ENCODE peak calls at places on chromosomes 13 and 19, in ten cellular contexts. Q, K, Y, U, R, O, V, E, A and F are unnamed samples.

GRCh38 chr19:5977222-5977784 is 637 bp downstream of the RANBP3 start:
- DNase-seq in Q (no peak), K (no peak), Y (no peak), U (no peak), R (no peak), O (no peak), V (no peak), E (no peak), A (no peak), F (no peak)

GRCh38 chr13:29621841-29622240 is 26.4 kb upstream of the SLC7A1 start:
- DNase-seq in Q (no peak), K (peak), Y (no peak), U (no peak), R (no peak), O (no peak), V (no peak), E (no peak), A (no peak), F (no peak)

GRCh38 chr19:44959691-44960090 is 4.5 kb downstream of the CLPTM1 start:
- DNase-seq in Q (no peak), K (no peak), Y (no peak), U (no peak), R (no peak), O (no peak), V (no peak), E (no peak), A (no peak), F (no peak)

GRCh38 chr19:5929646-5930045 is 15.6 kb downstream of the CAPS start:
- DNase-seq in Q (no peak), K (no peak), Y (no peak), U (no peak), R (no peak), O (no peak), V (no peak), E (no peak), A (no peak), F (no peak)

GRCh38 chr19:32614916-32615315 is 33.9 kb downstream of the PDCD5 start:
- DNase-seq in Q (no peak), K (no peak), Y (no peak), U (no peak), R (no peak), O (no peak), V (no peak), E (no peak), A (no peak), F (no peak)

GRCh38 chr13:64239372-64239771 is 2823.7 kb upstream of the PCDH20 start:
- DNase-seq in Q (no peak), K (peak), Y (no peak), U (peak), R (peak), O (no peak), V (no peak), E (peak), A (peak), F (no peak)

GRCh38 chr13:79541426-79542049 is 60.6 kb downstream of the NDFIP2 start:
- DNase-seq in Q (no peak), K (peak), Y (peak), U (peak), R (peak), O (peak), V (no peak), E (peak), A (peak), F (peak)

GRCh38 chr13:40433577-40433976 is 232.9 kb downstream of the FOXO1 start:
- DNase-seq in Q (no peak), K (no peak), Y (no peak), U (no peak), R (peak), O (no peak), V (no peak), E (no peak), A (no peak), F (no peak)

GRCh38 chr19:35746556-35746955 is 1.1 kb downstream of the PSENEN start:
- DNase-seq in Q (no peak), K (no peak), Y (no peak), U (no peak), R (no peak), O (no peak), V (no peak), E (no peak), A (no peak), F (no peak)

GRCh38 chr13:48210178-48210577 is 22.8 kb upstream of the ITM2B start:
- DNase-seq in Q (no peak), K (peak), Y (no peak), U (peak), R (peak), O (no peak), V (no peak), E (peak), A (peak), F (no peak)

GRCh38 chr19:31892060-31892459 is 453.4 kb upstream of the ZNF507 start:
- DNase-seq in Q (no peak), K (no peak), Y (no peak), U (no peak), R (no peak), O (no peak), V (no peak), E (no peak), A (no peak), F (no peak)

GRCh38 chr19:48999481-49000325 is 6.0 kb downstream of the RUVBL2 start:
- DNase-seq in Q (peak), K (peak), Y (peak), U (peak), R (peak), O (peak), V (no peak), E (peak), A (peak), F (no peak)

GRCh38 chr19:37953576-37954303 is 46.7 kb downstream of the SIPA1L3 start:
- DNase-seq in Q (no peak), K (peak), Y (no peak), U (no peak), R (no peak), O (no peak), V (no peak), E (no peak), A (peak), F (no peak)

GRCh38 chr19:46559203-46559602 is 41.9 kb upstream of the CALM3 start:
- DNase-seq in Q (no peak), K (no peak), Y (no peak), U (no peak), R (no peak), O (no peak), V (no peak), E (no peak), A (no peak), F (no peak)

GRCh38 chr19:8148410-8149231 is 771 bp downstream of the FBN3 start:
- DNase-seq in Q (no peak), K (no peak), Y (no peak), U (no peak), R (no peak), O (no peak), V (no peak), E (no peak), A (no peak), F (no peak)

GRCh38 chr13:39565036-39565949 is 37.7 kb downstream of the LHFPL6 start:
- DNase-seq in Q (no peak), K (peak), Y (peak), U (peak), R (peak), O (no peak), V (no peak), E (peak), A (peak), F (no peak)

GRCh38 chr13:113029487-113030258 is 60.7 kb downstream of the MCF2L start:
- DNase-seq in Q (no peak), K (peak), Y (no peak), U (no peak), R (peak), O (peak), V (no peak), E (peak), A (peak), F (no peak)

GRCh38 chr13:55062662-55063061 is 2034.0 kb downstream of the OLFM4 start:
- DNase-seq in Q (no peak), K (no peak), Y (no peak), U (no peak), R (no peak), O (no peak), V (no peak), E (no peak), A (no peak), F (no peak)

GRCh38 chr19:2215281-2215751 is 20.8 kb downstream of the PLEKHJ1 start:
- DNase-seq in Q (no peak), K (no peak), Y (no peak), U (no peak), R (no peak), O (no peak), V (no peak), E (no peak), A (peak), F (no peak)

GRCh38 chr19:33676999-33677665 is 55.4 kb downstream of the CHST8 start:
- DNase-seq in Q (no peak), K (no peak), Y (no peak), U (no peak), R (no peak), O (no peak), V (no peak), E (no peak), A (no peak), F (no peak)

GRCh38 chr19:32917612-32917996 is 48.0 kb upstream of the SLC7A9 start:
- DNase-seq in Q (no peak), K (no peak), Y (no peak), U (no peak), R (no peak), O (no peak), V (no peak), E (no peak), A (no peak), F (no peak)

GRCh38 chr13:80040219-80040976 is 300.5 kb downstream of the SPRY2 start:
- DNase-seq in Q (no peak), K (peak), Y (no peak), U (peak), R (peak), O (no peak), V (no peak), E (peak), A (peak), F (no peak)

GRCh38 chr13:81683526-81683925 is 1342.6 kb upstream of the SPRY2 start:
- DNase-seq in Q (no peak), K (no peak), Y (no peak), U (peak), R (no peak), O (no peak), V (no peak), E (no peak), A (no peak), F (no peak)

GRCh38 chr13:109616021-109616420 is 170.4 kb downstream of the IRS2 start:
- DNase-seq in Q (no peak), K (peak), Y (no peak), U (no peak), R (no peak), O (no peak), V (no peak), E (no peak), A (no peak), F (no peak)

GRCh38 chr13:20397896-20398295 is 127.8 kb downstream of the CRYL1 start:
- DNase-seq in Q (no peak), K (no peak), Y (no peak), U (no peak), R (no peak), O (no peak), V (no peak), E (no peak), A (no peak), F (no peak)

GRCh38 chr19:16384688-16385087 is 60.1 kb downstream of the KLF2 start:
- DNase-seq in Q (no peak), K (no peak), Y (no peak), U (no peak), R (no peak), O (no peak), V (no peak), E (no peak), A (no peak), F (no peak)

GRCh38 chr13:99983401-99984133 is 2.0 kb downstream of the ZIC2 start:
- DNase-seq in Q (no peak), K (no peak), Y (no peak), U (no peak), R (peak), O (no peak), V (no peak), E (no peak), A (no peak), F (no peak)

GRCh38 chr19:37484406-37485115 is 15.4 kb downstream of the ZNF570 start:
- DNase-seq in Q (no peak), K (no peak), Y (no peak), U (no peak), R (peak), O (no peak), V (no peak), E (no peak), A (no peak), F (no peak)

GRCh38 chr13:60229708-60230272 is 66.1 kb upstream of the DIAPH3 start:
- DNase-seq in Q (no peak), K (peak), Y (no peak), U (peak), R (no peak), O (no peak), V (no peak), E (no peak), A (no peak), F (no peak)

GRCh38 chr13:29883941-29884518 is 33.6 kb upstream of the UBL3 start:
- DNase-seq in Q (no peak), K (peak), Y (no peak), U (peak), R (no peak), O (no peak), V (no peak), E (no peak), A (no peak), F (no peak)

GRCh38 chr13:59236309-59236939 is 927.3 kb downstream of the DIAPH3 start:
- DNase-seq in Q (no peak), K (no peak), Y (no peak), U (no peak), R (no peak), O (no peak), V (no peak), E (no peak), A (no peak), F (no peak)

GRCh38 chr19:46928951-46929350 is 68.2 kb downstream of the ARHGAP35 start:
- DNase-seq in Q (no peak), K (peak), Y (no peak), U (no peak), R (no peak), O (no peak), V (no peak), E (no peak), A (peak), F (no peak)

GRCh38 chr19:23823952-23824389 is 65.3 kb upstream of the ZNF681 start:
- DNase-seq in Q (no peak), K (no peak), Y (no peak), U (no peak), R (peak), O (no peak), V (no peak), E (no peak), A (peak), F (peak)